ENCODE peak calls at places on chromosomes 16 and 17, in five cellular contexts. D, I, S, Y and H are unnamed samples.

GRCh38 chr17:82808006-82808405 is 31.8 kb downstream of the ZNF750 start:
- DNase-seq in Y (no peak), I (no peak), S (no peak), D (no peak), H (no peak)

GRCh38 chr16:52572656-52573055 is 25.7 kb upstream of the TOX3 start:
- DNase-seq in Y (no peak), S (no peak), I (no peak), D (no peak), H (no peak)

GRCh38 chr17:72287586-72287985 is 166.8 kb downstream of the SOX9 start:
- DNase-seq in Y (no peak), S (no peak), D (no peak), I (no peak), H (no peak)

GRCh38 chr17:9408381-9408780 is 167.2 kb downstream of the STX8 start:
- DNase-seq in Y (peak), S (no peak), I (no peak), D (no peak), H (peak)

GRCh38 chr17:6249747-6250146 is 179.6 kb downstream of the WSCD1 start:
- DNase-seq in Y (no peak), D (no peak), S (no peak), I (no peak), H (no peak)

GRCh38 chr17:55198690-55199370 is 65.9 kb upstream of the HLF start:
- DNase-seq in I (no peak), D (no peak), S (no peak), Y (no peak), H (no peak)

GRCh38 chr17:43217614-43218087 is 6.0 kb downstream of the TMEM106A start:
- DNase-seq in D (no peak), Y (no peak), I (no peak), S (no peak), H (no peak)

GRCh38 chr17:78600181-78600651 is 23.0 kb upstream of the DNAH17 start:
- DNase-seq in D (peak), I (no peak), Y (peak), S (no peak), H (peak)

GRCh38 chr17:40331743-40332641 is 23.0 kb downstream of the RARA start:
- DNase-seq in D (peak), Y (peak), I (no peak), S (peak), H (peak)

GRCh38 chr17:49361902-49362722 is at the start of gene ZNF652:
- DNase-seq in D (peak), S (peak), I (no peak), Y (peak), H (peak)

GRCh38 chr17:37787055-37787720 is 42.3 kb upstream of the HNF1B start:
- DNase-seq in Y (peak), S (peak), I (no peak), D (peak), H (peak)

GRCh38 chr17:2120550-2121335 is 65.8 kb downstream of the HIC1 start:
- DNase-seq in Y (no peak), S (no peak), I (no peak), D (peak), H (peak)

GRCh38 chr16:14427371-14427948 is 202.6 kb downstream of the PARN start:
- DNase-seq in I (no peak), D (no peak), S (no peak), Y (no peak), H (no peak)

GRCh38 chr16:89314357-89314756 is 96.9 kb downstream of the ZNF778 start:
- DNase-seq in I (no peak), Y (no peak), S (no peak), D (no peak), H (no peak)

GRCh38 chr16:77223184-77223583 is 24.0 kb downstream of the SYCE1L start:
- DNase-seq in I (no peak), S (peak), Y (no peak), D (no peak), H (peak)
- TF ChIP-seq CTCF in I (peak), S (peak), Y (no peak), D (peak), H (peak)

GRCh38 chr16:23836404-23837291 is 865 bp downstream of the PRKCB start:
- DNase-seq in I (no peak), D (no peak), Y (no peak), S (peak), H (no peak)
- TF ChIP-seq CTCF in I (no peak), D (no peak), Y (no peak), S (no peak), H (no peak)

GRCh38 chr17:77436058-77436442 is 295.3 kb downstream of the SEC14L1 start:
- DNase-seq in D (peak), Y (peak), S (peak), I (no peak), H (no peak)

GRCh38 chr17:77436481-77436880 is 295.7 kb downstream of the SEC14L1 start:
- DNase-seq in I (no peak), S (no peak), D (no peak), Y (no peak), H (no peak)

GRCh38 chr17:77438241-77439204 is 297.8 kb downstream of the SEC14L1 start:
- DNase-seq in S (no peak), I (no peak), D (no peak), Y (no peak), H (no peak)

GRCh38 chr17:77437747-77438146 is 297.0 kb downstream of the SEC14L1 start:
- DNase-seq in D (no peak), Y (no peak), I (no peak), S (no peak), H (no peak)

GRCh38 chr17:77437017-77437416 is 296.2 kb downstream of the SEC14L1 start:
- DNase-seq in I (peak), D (peak), Y (peak), S (no peak), H (peak)
- TF ChIP-seq CTCF in I (peak), D (no peak), Y (no peak), S (no peak), H (no peak)

DNA sequence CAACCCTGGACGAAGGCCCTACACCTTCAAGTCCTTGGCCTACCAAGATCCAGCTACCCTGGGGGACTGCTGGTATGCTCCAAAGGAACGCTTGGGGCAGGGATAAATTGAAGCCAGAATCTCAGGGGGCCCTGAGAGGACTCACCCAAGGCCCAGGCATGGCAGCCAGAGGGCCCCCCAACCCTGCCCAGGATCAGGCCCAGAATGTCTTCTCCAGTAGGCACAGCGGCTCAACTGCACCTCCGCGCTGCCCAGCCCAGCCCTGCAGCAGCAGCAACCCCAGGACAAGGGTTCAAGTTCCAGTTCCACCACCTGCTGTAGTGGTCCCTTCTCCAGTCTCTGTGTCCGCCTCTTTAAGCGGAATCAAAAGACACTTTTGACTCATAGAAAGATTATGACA is 2.2 kb downstream of the TFAP4 start:
- DNase-seq in S (no peak), D (no peak), Y (no peak), I (no peak), H (no peak)
- TF ChIP-seq CTCF in S (no peak), D (no peak), Y (no peak), I (no peak), H (no peak)

GRCh38 chr16:4683255-4684029 is 9.9 kb upstream of the NUDT16L1 start:
- DNase-seq in S (no peak), I (no peak), D (no peak), Y (no peak), H (no peak)
- TF ChIP-seq CTCF in S (no peak), I (no peak), D (no peak), Y (no peak), H (no peak)